ENCODE peak calls at places on chromosomes 4 and X, in seven cellular contexts. U is testis; L is fibroblast of lung; G is activated naive CD4-positive, alpha-beta T cell treated with Interleukin-2 at 50 U/mL for 16 hours; P is H54; Y is ELF-1; T is stimulated activated CD8-positive, alpha-beta memory T cell treated with anti-CD3 and anti-CD28 coated beads, Interleukin-12 subunit alpha, Interleukin-12 subunit beta, amount 100 ng/mL, for 4 hours. Q is an unnamed sample.

GRCh38 chr4:102527695-102528094 is 26.5 kb downstream of the NFKB1 start:
- DNase-seq in U (no peak), L (no peak), G (no peak), P (no peak), Y (no peak), T (no peak), Q (no peak)

GRCh38 chr4:112296949-112297483 is at the start of gene ALPK1:
- DNase-seq in U (no peak), L (peak), G (no peak), P (peak), Y (no peak), T (no peak), Q (no peak)

GRCh38 chr4:13559414-13559813 is 15.1 kb upstream of the NKX3-2 start:
- DNase-seq in U (no peak), L (peak), G (no peak), P (no peak), Y (peak), T (no peak), Q (no peak)

GRCh38 chr4:129583868-129584267 is 487.9 kb downstream of the C4orf33 start:
- DNase-seq in U (no peak), L (peak), G (no peak), P (no peak), Y (peak), T (no peak), Q (no peak)

GRCh38 chr4:70721747-70722146 is at the start of gene RUFY3:
- DNase-seq in U (peak), L (peak), G (no peak), P (peak), Y (no peak), T (no peak), Q (no peak)

GRCh38 chr4:128461300-128462103 is 173.9 kb upstream of the PGRMC2 start:
- DNase-seq in U (peak), L (peak), G (no peak), P (peak), Y (peak), T (no peak), Q (no peak)

GRCh38 chrX:31929366-31929765 is 857.5 kb upstream of the FTHL17 start:
- DNase-seq in U (no peak), L (no peak), G (no peak), P (no peak), Y (no peak), T (no peak), Q (no peak)

GRCh38 chr4:94595880-94596483 is 144.2 kb downstream of the PDLIM5 start:
- DNase-seq in U (no peak), L (peak), G (no peak), P (no peak), Y (no peak), T (no peak), Q (peak)

GRCh38 chr4:127995776-127996175 is 30.6 kb downstream of the ABHD18 start:
- DNase-seq in U (no peak), L (no peak), G (no peak), P (no peak), Y (no peak), T (no peak), Q (no peak)

GRCh38 chrX:45401923-45402322 is 201.2 kb upstream of the DIPK2B start:
- DNase-seq in U (no peak), L (no peak), G (no peak), P (no peak), Y (no peak), T (no peak), Q (no peak)

GRCh38 chr4:87995435-87995834 is 12.0 kb upstream of the PKD2 start:
- DNase-seq in U (no peak), L (no peak), G (no peak), P (no peak), Y (no peak), T (no peak), Q (no peak)

GRCh38 chr4:62912531-62912930 is 1496.7 kb downstream of the TECRL start:
- DNase-seq in U (no peak), L (no peak), G (no peak), P (no peak), Y (no peak), T (no peak), Q (no peak)

GRCh38 chr4:184347251-184348239 is 126.8 kb downstream of the IRF2 start:
- DNase-seq in U (peak), L (peak), G (no peak), P (no peak), Y (peak), T (no peak), Q (no peak)

GRCh38 chr4:14810568-14810967 is 191.7 kb upstream of the CPEB2 start:
- DNase-seq in U (no peak), L (no peak), G (no peak), P (no peak), Y (no peak), T (no peak), Q (no peak)

GRCh38 chr4:39785031-39785430 is 87.1 kb downstream of the UBE2K start:
- DNase-seq in U (no peak), L (no peak), G (no peak), P (no peak), Y (no peak), T (no peak), Q (no peak)

GRCh38 chr4:87031946-87032345 is 97.1 kb downstream of the AFF1 start:
- DNase-seq in U (no peak), L (no peak), G (no peak), P (no peak), Y (no peak), T (no peak), Q (no peak)

GRCh38 chr4:107196312-107196711 is 160.2 kb upstream of the DKK2 start:
- DNase-seq in U (no peak), L (no peak), G (no peak), P (no peak), Y (no peak), T (no peak), Q (no peak)

GRCh38 chrX:150845091-150845490 is 53.4 kb downstream of the CD99L2 start:
- DNase-seq in U (no peak), L (no peak), G (no peak), P (no peak), Y (no peak), T (no peak), Q (no peak)

Q was measured in Panc1.